ENCODE peak calls at places on chromosomes 4 and X, in seven cellular contexts. B is aorta; P is fibroblast of lung; R is left lung; W is body of pancreas; Y is CD8-positive, alpha-beta T cell; T is ovary. H is an unnamed sample.

GRCh38 chr4:140162596-140162995 is 8.6 kb upstream of the MAML3 start:
- DNase-seq in B (no peak), P (no peak), R (no peak), W (no peak), Y (no peak), T (no peak), H (no peak)

GRCh38 chr4:109079177-109079576 is 223.3 kb downstream of the COL25A1 start:
- DNase-seq in B (no peak), P (no peak), R (no peak), W (no peak), Y (no peak), T (no peak), H (no peak)

GRCh38 chrX:39667191-39667590 is 430.6 kb downstream of the BCOR start:
- DNase-seq in B (no peak), P (peak; percentile 14), R (no peak), W (no peak), Y (no peak), T (no peak), H (peak; percentile 45)

GRCh38 chrX:96684339-96685204 is at the start of gene DIAPH2:
- DNase-seq in B (peak; percentile 85), P (peak; percentile 80), R (peak; percentile 93), W (peak; percentile 85), Y (peak; percentile 76), T (peak; percentile 74), H (peak; percentile 78)

GRCh38 chr4:93031431-93032098 is 727.8 kb downstream of the GRID2 start:
- DNase-seq in B (no peak), P (no peak), R (no peak), W (no peak), Y (no peak), T (no peak), H (no peak)

GRCh38 chr4:109303141-109303499 is 662 bp upstream of the COL25A1 start:
- DNase-seq in B (no peak), P (peak; percentile 35), R (no peak), W (peak; percentile 3), Y (no peak), T (peak; percentile 23), H (peak; percentile 16)

GRCh38 chr4:159455675-159456235 is 352.9 kb downstream of the RAPGEF2 start:
- DNase-seq in B (no peak), P (peak; percentile 48), R (no peak), W (peak; percentile 20), Y (no peak), T (no peak), H (no peak)

GRCh38 chr4:8050555-8051206 is 107.9 kb downstream of the ABLIM2 start:
- DNase-seq in B (peak; percentile 85), P (peak; percentile 42), R (no peak), W (peak; percentile 75), Y (no peak), T (peak; percentile 83), H (peak; percentile 85)

GRCh38 chr4:5808081-5808741 is 84.7 kb downstream of the CRMP1 start:
- DNase-seq in B (no peak), P (peak; percentile 37), R (peak; percentile 48), W (no peak), Y (no peak), T (no peak), H (no peak)

GRCh38 chr4:84894621-84895020 is 71.9 kb downstream of the WDFY3 start:
- DNase-seq in B (no peak), P (no peak), R (peak; percentile 69), W (no peak), Y (no peak), T (no peak), H (no peak)

GRCh38 chrX:65750674-65751469 is 83.4 kb downstream of the MSN start:
- DNase-seq in B (no peak), P (no peak), R (no peak), W (no peak), Y (no peak), T (no peak), H (no peak)

GRCh38 chrX:1449581-1450149 is 3.0 kb downstream of the ASMTL start:
- DNase-seq in B (no peak), P (no peak), R (no peak), W (no peak), Y (no peak), T (no peak), H (no peak)

GRCh38 chr4:72951628-72952027 is 117.9 kb downstream of the COX18 start:
- DNase-seq in B (no peak), P (peak; percentile 78), R (no peak), W (no peak), Y (no peak), T (no peak), H (no peak)

GRCh38 chr4:3374667-3375066 is 67.1 kb upstream of the HGFAC start:
- DNase-seq in B (no peak), P (no peak), R (peak; percentile 51), W (no peak), Y (no peak), T (no peak), H (no peak)

GRCh38 chr4:83454626-83455025 is 997 bp downstream of the HELQ start:
- DNase-seq in B (no peak), P (peak; percentile 17), R (no peak), W (no peak), Y (no peak), T (no peak), H (no peak)

GRCh38 chrX:72201836-72202536 is 20.4 kb downstream of the PIN4 start:
- DNase-seq in B (no peak), P (peak; percentile 90), R (no peak), W (no peak), Y (no peak), T (no peak), H (no peak)

GRCh38 chr4:2715426-2715825 is 40.7 kb downstream of the TNIP2 start:
- DNase-seq in B (no peak), P (no peak), R (no peak), W (no peak), Y (no peak), T (no peak), H (no peak)

GRCh38 chrX:46465203-46465602 is 80.0 kb downstream of the ZNF674 start:
- DNase-seq in B (no peak), P (no peak), R (no peak), W (no peak), Y (no peak), T (no peak), H (no peak)

GRCh38 chrX:118495061-118495921 is at the start of gene DOCK11:
- DNase-seq in B (peak; percentile 92), P (peak; percentile 87), R (peak; percentile 92), W (peak; percentile 68), Y (peak; percentile 83), T (peak; percentile 75), H (peak; percentile 79)

GRCh38 chr4:183544109-183544508 is 39.3 kb downstream of the ING2 start:
- DNase-seq in B (no peak), P (no peak), R (no peak), W (no peak), Y (no peak), T (no peak), H (no peak)

GRCh38 chrX:79719568-79720231 is 294.9 kb upstream of the TBX22 start:
- DNase-seq in B (no peak), P (no peak), R (no peak), W (no peak), Y (no peak), T (no peak), H (no peak)

GRCh38 chrX:135432881-135433521 is 11.3 kb downstream of the SMIM10L2A start:
- DNase-seq in B (no peak), P (no peak), R (no peak), W (no peak), Y (no peak), T (no peak), H (no peak)

GRCh38 chr4:13654158-13654797 is 26.8 kb upstream of the BOD1L1 start:
- DNase-seq in B (peak; percentile 88), P (peak; percentile 50), R (peak; percentile 94), W (peak; percentile 78), Y (peak; percentile 85), T (peak; percentile 79), H (peak; percentile 77)
- H3K4me3 ChIP-seq in B (peak overlapping the region; percentile 57), P (peak overlapping the region; percentile 55), R (peak overlapping the region; percentile 36), W (peak overlapping the region; percentile 55), Y (peak overlapping the region; percentile 65), T (peak overlapping the region; percentile 45), H (peak overlapping the region; percentile 51)

GRCh38 chr4:123676550-123677229 is 280.1 kb downstream of the SPRY1 start:
- DNase-seq in B (no peak), P (peak; percentile 27), R (no peak), W (peak; percentile 85), Y (no peak), T (no peak), H (no peak)
- H3K4me3 ChIP-seq in B (no peak overlapping the region), P (no peak overlapping the region), R (no peak overlapping the region), W (no peak overlapping the region), Y (no peak overlapping the region), T (no peak overlapping the region), H (no peak overlapping the region)

DNA sequence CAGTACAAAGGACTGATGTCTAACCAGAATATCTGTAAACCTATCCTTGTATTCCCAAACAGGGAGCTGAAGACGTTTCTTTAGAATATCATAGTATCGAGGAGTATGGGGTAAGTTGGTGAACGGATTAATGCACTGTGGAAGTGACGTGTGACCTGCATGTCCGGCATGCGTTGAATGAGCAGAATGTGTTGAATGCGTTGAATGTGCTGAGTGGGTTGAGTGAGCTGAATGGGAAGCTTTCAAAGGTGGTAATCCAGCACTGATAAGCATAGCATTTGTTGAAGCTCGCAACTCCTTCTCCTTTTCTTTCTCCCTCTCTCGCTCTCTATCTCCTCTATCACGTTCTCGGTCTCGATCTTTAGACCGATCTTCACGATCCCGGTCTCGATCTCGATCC is 8.1 kb downstream of the DHX15 start:
- DNase-seq in B (no peak), P (no peak), R (no peak), W (no peak), Y (no peak), T (no peak), H (no peak)
- H3K4me3 ChIP-seq in B (no peak overlapping the region), P (no peak overlapping the region), R (no peak overlapping the region), W (no peak overlapping the region), Y (no peak overlapping the region), T (no peak overlapping the region), H (no peak overlapping the region)

DNA sequence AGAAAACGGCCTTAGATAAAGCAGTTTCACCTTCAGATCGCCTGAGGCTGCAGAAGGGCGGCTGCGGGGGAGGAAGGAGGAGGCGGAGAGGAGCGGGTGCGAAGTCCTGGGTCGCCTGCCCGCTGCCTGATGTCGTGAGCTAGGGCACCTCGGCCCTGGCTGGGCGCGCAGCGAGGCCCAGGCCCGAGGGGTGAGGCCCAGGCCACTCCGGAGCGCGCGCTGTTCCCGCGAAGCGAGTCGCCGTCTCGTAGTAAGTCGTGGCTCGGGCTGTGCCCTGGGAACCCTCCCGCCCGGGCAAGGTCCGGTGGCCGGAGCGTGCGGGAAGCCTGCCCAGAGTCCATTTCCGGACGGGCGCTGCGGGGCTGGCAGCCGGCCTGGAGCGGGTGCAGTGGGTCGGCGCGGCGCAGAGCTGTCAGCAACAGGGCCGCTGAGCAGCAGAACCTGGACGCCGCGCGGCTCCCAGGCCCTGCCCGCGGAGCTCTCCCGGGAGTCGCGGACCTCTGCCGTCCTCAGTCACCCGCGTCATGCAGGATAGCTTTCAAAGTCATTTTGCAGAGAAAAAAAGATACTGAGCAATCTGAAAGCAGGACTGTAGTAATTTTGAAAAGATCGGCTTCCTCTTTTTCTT is 18.7 kb downstream of the TRIM2 start:
- DNase-seq in B (peak; percentile 73), P (peak; percentile 65), R (peak; percentile 85), W (peak; percentile 37), Y (peak; percentile 60), T (peak; percentile 60), H (peak; percentile 77)
- H3K4me3 ChIP-seq in B (peak overlapping the region; percentile 73), P (peak overlapping the region; percentile 84), R (peak overlapping the region; percentile 60), W (peak overlapping the region; percentile 19), Y (peak overlapping the region; percentile 68), T (peak overlapping the region; percentile 50), H (peak overlapping the region; percentile 76)

H was measured in heart left ventricle.